ENCODE peak calls at places on chromosomes 5 and 9, in five cellular contexts. V is H9, L is RWPE1, C is cardiac fibroblast, R is omental fat pad. F is an unnamed sample.
A peak's percentile ranks its signal among the peaks of the same experiment; 100 is the strongest.

GRCh38 chr9:95181845-95182244 is 135.7 kb downstream of the FANCC start:
- DNase-seq in L (no peak), V (no peak), C (no peak), R (no peak), F (no peak)

GRCh38 chr9:86413966-86414880 is 60.0 kb upstream of the TUT7 start:
- DNase-seq in L (peak; percentile 54), V (no peak), C (peak; percentile 67), R (no peak), F (no peak)

GRCh38 chr5:57302643-57303042 is 128.8 kb downstream of the GPBP1 start:
- DNase-seq in V (no peak), C (peak; percentile 42), R (no peak), L (no peak), F (no peak)

GRCh38 chr9:115591584-115591984 is 473.6 kb upstream of the TNC start:
- DNase-seq in L (peak; percentile 96), V (peak; percentile 80), R (no peak), C (peak; percentile 99), F (peak; percentile 72)

GRCh38 chr5:124474821-124475220 is 271.6 kb downstream of the ZNF608 start:
- DNase-seq in V (no peak), L (no peak), C (peak; percentile 7), R (no peak), F (no peak)

GRCh38 chr9:75667155-75667554 is 223.3 kb upstream of the PCSK5 start:
- DNase-seq in L (no peak), V (no peak), C (no peak), R (no peak), F (no peak)

GRCh38 chr9:96874947-96875459 is 20.7 kb upstream of the ZNF782 start:
- DNase-seq in C (peak; percentile 19), R (no peak), V (no peak), L (peak; percentile 93), F (no peak)

GRCh38 chr5:81767938-81768337 is 17.0 kb upstream of the SSBP2 start:
- DNase-seq in C (peak; percentile 34), L (no peak), V (no peak), R (no peak), F (no peak)

GRCh38 chr5:141843156-141843927 is 34.9 kb downstream of the PCDH1 start:
- DNase-seq in V (peak; percentile 71), R (no peak), L (no peak), C (peak; percentile 31), F (no peak)

GRCh38 chr9:98342819-98343208 is 87.4 kb upstream of the TBC1D2 start:
- DNase-seq in V (no peak), R (no peak), L (no peak), C (peak; percentile 33), F (no peak)

GRCh38 chr5:68431601-68432337 is 216.2 kb downstream of the PIK3R1 start:
- DNase-seq in R (no peak), L (no peak), C (no peak), V (no peak), F (no peak)
- TF ChIP-seq CTCF in R (no peak), L (no peak), C (no peak), V (no peak), F (no peak)

DNA sequence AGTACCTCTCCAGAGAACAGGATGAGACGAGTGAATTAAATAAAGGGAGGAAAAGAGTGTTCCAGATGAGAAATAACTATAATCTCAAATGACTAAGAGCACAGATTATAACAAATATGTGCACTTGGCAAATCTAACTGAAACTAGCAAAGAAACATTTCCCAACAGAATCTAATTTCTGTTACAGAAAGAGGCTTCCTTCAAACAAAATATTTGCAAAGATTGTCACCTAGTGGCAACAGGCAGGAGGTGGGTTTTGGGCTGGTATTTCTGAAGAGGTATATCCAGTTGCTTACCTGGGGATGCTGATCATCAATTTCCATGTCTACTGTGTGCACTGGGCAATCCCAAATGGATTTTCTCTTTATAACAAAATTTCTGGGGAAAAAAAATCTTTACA is 5.6 kb upstream of the SPDL1 start:
- DNase-seq in V (no peak), C (peak; percentile 78), R (no peak), L (peak; percentile 26), F (no peak)
- TF ChIP-seq CTCF in V (peak; percentile 66), C (peak; percentile 59), R (no peak), L (peak; percentile 84), F (peak; percentile 61)

GRCh38 chr9:114342755-114343440 is 13.2 kb downstream of the ORM2 start:
- DNase-seq in L (no peak), R (no peak), V (no peak), C (no peak), F (no peak)
- TF ChIP-seq CTCF in L (no peak), R (no peak), V (no peak), C (no peak), F (no peak)

DNA sequence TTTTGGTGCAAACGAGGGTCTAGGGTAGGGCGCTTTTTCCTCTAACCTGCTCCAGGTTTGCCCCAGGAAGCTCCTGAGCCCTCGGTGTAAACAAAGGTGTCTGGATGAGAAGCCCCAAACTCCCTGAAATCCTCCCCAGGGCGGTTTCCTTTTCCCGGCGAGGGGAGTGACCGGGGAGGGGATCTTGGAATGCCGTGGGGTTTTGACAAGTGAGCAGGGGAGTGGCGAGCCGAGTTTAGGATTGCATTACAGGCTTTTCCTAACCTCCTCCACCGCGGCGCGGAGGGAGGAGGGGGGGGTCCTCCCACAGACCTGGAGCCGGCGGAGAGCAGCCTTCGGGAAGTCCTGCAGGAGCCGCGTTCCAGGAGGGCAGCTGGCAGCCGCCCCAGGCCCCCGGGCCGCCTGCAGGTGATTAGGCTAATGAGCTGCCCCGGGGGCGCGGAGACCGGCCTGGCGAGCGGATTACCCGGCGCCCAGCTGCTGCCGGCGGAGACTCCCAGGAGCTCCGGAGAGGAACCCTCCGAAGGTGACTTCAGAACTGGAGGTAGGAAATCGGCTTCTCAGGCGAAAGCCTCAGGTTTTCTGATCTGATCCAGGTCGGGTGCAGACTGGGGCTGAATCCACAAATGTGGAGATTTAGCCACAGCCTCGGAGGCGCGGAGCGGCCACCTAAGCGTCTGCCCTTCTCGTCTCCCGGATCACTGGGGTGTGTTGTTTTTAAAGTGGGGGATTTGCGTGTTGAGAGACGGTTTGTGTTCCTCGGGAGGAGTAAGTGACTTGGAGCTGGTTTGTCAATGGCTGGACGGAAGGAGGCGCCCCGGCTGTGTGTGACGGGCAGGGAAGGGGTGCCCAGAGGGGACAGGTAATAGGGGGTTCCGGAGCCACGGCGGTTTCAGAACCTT is 215.9 kb downstream of the PDZD2 start:
- DNase-seq in L (peak; percentile 75), R (peak; percentile 40), V (peak; percentile 73), C (peak; percentile 26), F (peak; percentile 74)
- TF ChIP-seq CTCF in L (no peak), R (no peak), V (peak; percentile 44), C (peak; percentile 26), F (peak; percentile 16)

GRCh38 chr5:78509884-78510769 is 138.4 kb downstream of the LHFPL2 start:
- DNase-seq in V (peak; percentile 76), L (no peak), R (no peak), C (no peak), F (no peak)
- TF ChIP-seq CTCF in V (peak; percentile 58), L (no peak), R (no peak), C (no peak), F (peak; percentile 33)

GRCh38 chr9:134036130-134036529 is 10.8 kb downstream of the BRD3OS start:
- DNase-seq in C (no peak), L (no peak), V (no peak), R (no peak), F (no peak)
- TF ChIP-seq CTCF in C (no peak), L (no peak), V (no peak), R (no peak), F (no peak)